ENCODE peak calls at places on chromosomes 13 and 19, in five cellular contexts. B is foreskin keratinocyte, M is lung, C is pancreas, H is fibroblast of lung. J is an unnamed sample.

GRCh38 chr19:5184930-5185329 is 155.7 kb downstream of the PTPRS start:
- DNase-seq in H (no peak), B (no peak), C (no peak), M (no peak), J (no peak)

GRCh38 chr13:110938662-110939421 is 24.0 kb upstream of the ANKRD10 start:
- DNase-seq in B (no peak), C (no peak), M (no peak), H (no peak), J (no peak)

GRCh38 chr13:84844473-84844872 is 954.7 kb downstream of the SLITRK6 start:
- DNase-seq in M (no peak), B (no peak), H (peak; percentile 3), C (no peak), J (no peak)

GRCh38 chr19:32570081-32570785 is 10.8 kb upstream of the PDCD5 start:
- DNase-seq in H (peak; percentile 25), B (peak; percentile 6), C (no peak), M (peak; percentile 37), J (peak; percentile 82)

GRCh38 chr13:28864544-28864943 is 44.4 kb downstream of the MTUS2 start:
- DNase-seq in M (no peak), C (no peak), B (no peak), H (no peak), J (no peak)

GRCh38 chr13:87777395-87777794 is 106.2 kb downstream of the SLITRK5 start:
- DNase-seq in B (no peak), H (peak; percentile 1), C (no peak), M (no peak), J (no peak)

GRCh38 chr19:6590458-6591319 is at the start of gene CD70:
- DNase-seq in M (no peak), C (no peak), B (no peak), H (peak; percentile 45), J (no peak)

GRCh38 chr13:46295531-46296464 is 84.1 kb downstream of the LRRC63 start:
- DNase-seq in H (peak; percentile 96), M (peak; percentile 45), C (no peak), B (peak; percentile 82), J (no peak)

GRCh38 chr19:6091771-6092291 is 18.5 kb downstream of the RFX2 start:
- DNase-seq in M (no peak), B (no peak), H (peak; percentile 67), C (no peak), J (no peak)

GRCh38 chr19:55132453-55133129 is 15.2 kb upstream of the PPP1R12C start:
- DNase-seq in C (no peak), M (no peak), H (no peak), B (no peak), J (no peak)
- TF ChIP-seq CTCF in C (no peak), M (no peak), H (no peak), B (no peak), J (no peak)

DNA sequence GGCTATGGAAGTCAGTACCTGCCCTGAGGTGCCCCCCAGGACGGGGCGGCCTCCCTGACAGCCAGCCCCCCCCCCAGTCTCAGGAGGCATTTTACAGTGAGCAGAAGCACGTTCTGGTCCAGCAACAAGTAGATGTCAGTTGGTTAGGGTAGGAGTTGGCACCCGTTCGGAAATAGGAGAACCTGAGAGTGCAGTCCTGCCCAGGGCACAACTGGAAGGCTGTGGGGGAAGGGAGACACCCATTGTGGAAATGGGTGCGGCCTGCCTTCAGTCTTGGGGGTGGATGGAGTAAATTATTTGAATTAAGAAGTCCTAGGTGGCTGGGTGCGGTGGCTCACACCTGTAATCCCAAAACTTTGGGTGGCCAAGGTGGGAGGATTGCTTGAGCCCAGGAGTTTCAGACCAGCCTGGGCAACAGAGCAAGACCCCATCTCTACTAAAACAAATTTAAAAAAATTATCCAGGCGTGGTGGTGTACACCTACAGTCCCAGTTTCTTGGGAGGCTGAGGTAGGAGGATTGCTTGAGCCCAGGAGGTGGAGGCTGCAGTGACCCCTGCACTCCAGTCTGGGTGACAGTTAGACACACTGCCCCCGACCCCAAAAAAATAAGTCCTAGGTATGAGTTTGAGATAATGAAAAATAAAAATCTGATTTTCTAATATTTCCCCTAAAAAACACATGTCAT is 1.2 kb downstream of the CIRBP start:
- DNase-seq in H (no peak), M (no peak), B (no peak), C (no peak), J (no peak)
- TF ChIP-seq CTCF in H (no peak), M (no peak), B (no peak), C (no peak), J (no peak)

DNA sequence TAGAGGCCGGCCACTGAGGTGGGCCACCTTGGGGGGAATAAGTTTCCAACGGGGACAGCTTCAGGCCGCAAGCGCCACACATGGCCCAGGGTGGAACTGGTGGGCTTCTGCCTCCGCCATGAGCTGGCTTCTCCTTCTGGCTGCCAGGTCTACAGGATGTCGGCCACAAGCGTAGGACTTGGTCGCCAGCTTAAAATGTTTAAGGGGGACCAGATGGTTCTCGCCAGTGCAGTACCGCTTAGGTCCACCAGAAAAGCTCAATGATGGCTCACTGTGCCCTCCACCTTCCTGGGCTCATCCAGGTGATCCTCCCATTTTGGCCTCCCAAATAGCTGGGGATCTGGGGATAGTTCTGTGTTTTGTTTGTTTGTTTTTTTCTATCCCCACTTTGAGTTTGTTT is 38.7 kb upstream of the ZNF254 start:
- DNase-seq in H (no peak), B (no peak), M (no peak), C (no peak), J (no peak)
- TF ChIP-seq CTCF in H (no peak), B (peak; percentile 2), M (no peak), C (no peak), J (no peak)

DNA sequence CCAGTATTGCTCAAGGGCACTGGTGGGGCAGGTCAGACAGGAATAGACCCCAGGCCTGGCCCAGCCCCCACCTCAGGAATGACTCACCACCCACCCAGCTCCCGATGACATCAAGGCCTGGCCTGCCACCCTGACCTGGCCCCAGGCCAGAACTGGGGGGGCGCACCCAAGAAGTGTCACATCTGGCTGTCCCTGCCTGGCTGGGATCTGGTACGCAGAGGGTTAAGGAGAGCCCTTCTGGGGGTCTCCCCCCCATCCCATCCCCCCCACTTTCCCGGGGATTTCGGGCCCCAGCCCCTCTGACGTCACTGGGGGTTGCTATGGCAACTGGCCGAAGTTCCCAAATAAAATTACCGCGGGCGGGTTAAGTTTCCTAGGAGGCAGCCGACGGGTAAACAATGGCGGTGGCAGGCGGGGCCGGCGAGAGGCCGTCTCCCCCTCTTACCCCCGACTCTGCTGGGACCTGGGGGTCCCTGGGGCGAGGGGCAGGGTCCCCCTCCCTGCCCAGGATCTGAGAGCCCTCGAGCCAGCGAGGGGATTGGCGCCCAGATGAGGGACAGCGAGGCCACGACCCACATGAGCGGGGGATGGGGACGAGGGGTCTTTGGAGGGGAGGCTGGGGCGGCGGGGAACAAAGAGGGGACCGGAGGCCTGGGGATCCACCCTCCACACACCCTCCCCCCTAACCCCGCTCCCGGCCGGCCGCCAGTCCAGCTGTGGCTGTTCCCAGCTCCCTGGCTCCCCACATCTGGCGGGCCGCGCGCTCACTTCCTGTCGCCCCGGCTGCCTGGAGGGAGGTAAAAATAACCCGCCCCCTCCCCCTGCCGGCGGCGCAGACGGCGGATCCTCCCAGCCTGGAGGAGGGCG is 29.7 kb upstream of the NANOS3 start:
- DNase-seq in B (peak; percentile 85), C (peak; percentile 96), M (peak; percentile 89), H (peak; percentile 91), J (peak; percentile 98)
- TF ChIP-seq CTCF in B (peak; percentile 50), C (no peak), M (peak; percentile 26), H (no peak), J (no peak)

DNA sequence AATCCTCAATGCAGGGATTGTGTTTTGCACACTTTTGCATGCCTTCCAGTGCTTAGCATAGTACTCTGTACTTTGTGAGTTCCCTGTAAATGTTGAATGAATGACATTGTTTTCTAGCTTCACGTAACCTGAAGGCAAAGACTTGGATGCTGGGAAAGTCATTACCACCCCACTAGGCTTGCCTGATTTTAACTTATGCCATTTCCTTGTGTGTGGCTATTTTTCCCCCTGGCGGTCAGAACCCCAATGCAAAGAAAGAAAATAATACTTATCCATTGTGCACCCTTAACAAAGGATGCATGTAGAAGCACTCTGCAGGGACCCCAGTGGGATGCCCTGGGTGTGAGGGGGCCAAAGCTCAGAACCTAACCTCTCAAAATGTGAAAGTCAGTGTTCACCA is 1.2 kb upstream of the ENOX1 start:
- DNase-seq in M (no peak), C (no peak), H (peak; percentile 39), B (no peak), J (no peak)
- TF ChIP-seq CTCF in M (no peak), C (no peak), H (peak; percentile 53), B (peak; percentile 63), J (peak; percentile 43)

DNA sequence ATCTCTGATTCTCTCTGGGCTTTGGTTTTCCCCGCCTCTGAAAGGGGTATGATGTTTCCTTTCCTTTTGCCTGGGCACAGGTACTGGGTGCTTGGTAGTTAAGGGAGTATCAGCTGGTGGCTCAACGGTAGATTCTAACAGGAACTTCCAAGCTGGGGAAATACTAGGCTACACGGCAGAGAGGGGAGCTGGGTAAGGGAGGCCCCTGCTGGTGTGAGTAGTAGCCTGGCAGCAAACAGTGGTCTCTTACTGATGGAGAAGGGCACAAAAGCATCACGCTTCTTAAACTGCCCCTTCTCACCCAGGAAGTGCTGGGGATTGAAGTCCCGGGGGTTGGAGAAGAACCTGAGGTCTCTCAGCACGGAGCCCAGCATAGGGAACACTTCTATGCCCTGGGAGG is 26.9 kb upstream of the CYP2A7 start:
- DNase-seq in H (no peak), C (no peak), B (no peak), M (no peak), J (no peak)
- TF ChIP-seq CTCF in H (peak; percentile 16), C (no peak), B (no peak), M (no peak), J (no peak)

DNA sequence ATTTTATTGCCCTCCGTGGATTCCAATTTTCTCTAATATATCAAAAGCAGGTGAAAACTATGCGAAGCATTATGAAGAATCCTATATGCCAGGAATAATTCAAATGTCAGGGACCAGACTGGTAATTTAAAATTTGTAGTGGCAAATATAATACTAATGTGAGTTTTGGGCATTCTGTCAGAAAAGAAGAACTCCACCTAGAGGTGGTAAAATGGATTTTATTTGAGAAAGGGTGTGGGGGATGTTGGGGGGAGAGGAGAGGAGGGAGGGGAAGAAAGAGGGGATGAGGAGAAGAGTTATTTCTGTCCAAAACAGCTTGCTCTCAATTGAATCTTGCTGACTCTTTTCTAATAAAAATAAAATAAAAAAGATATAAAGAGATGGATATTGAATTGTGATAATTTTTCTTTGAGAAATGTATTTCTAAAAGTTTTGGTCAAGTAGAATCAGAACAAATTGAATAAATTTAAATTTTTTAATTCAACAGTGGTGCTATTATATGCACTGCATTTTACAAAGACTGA is 929.3 kb upstream of the SLITRK5 start:
- DNase-seq in M (no peak), B (no peak), H (no peak), C (no peak), J (no peak)
- TF ChIP-seq CTCF in M (no peak), B (no peak), H (no peak), C (no peak), J (no peak)

GRCh38 chr13:45269204-45269603 is 68.4 kb upstream of the KCTD4 start:
- DNase-seq in M (no peak), C (no peak), B (no peak), H (peak; percentile 67), J (no peak)
- TF ChIP-seq CTCF in M (no peak), C (no peak), B (peak; percentile 35), H (no peak), J (no peak)

GRCh38 chr19:3775374-3775711 is 3.3 kb upstream of the RAX2 start:
- DNase-seq in C (no peak), M (no peak), H (no peak), B (no peak), J (no peak)
- TF ChIP-seq CTCF in C (no peak), M (no peak), H (no peak), B (no peak), J (no peak)

DNA sequence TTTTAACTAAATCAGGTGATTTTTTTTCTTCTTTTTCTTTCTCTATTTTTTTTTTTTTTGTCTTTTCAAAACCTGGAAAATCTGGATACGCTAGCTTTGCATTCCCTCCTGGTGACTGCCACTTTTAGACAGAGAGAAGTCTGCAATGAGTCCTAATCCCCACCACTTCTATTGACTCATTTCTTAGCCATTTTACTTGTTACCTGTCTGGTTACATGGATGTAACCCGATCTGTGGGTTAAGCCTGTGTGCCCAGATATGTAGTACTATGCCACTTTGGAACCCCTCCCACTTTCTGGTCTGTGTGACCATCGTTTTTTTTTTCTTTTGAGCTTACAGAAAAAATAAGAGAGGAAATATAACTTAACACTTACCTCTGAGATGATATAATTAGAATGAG is 817.8 kb upstream of the PCDH9 start:
- DNase-seq in C (no peak), H (no peak), M (no peak), B (no peak), J (no peak)
- TF ChIP-seq CTCF in C (no peak), H (no peak), M (no peak), B (no peak), J (no peak)

J was measured in osteocyte.